ENCODE peak calls at places on chromosomes 4 and X, in nine cellular contexts. K is spleen, Y is stomach, R is gastrocnemius medialis, M is ovary, U is sigmoid colon, L is tibial nerve, V is transverse colon, T is breast epithelium. J is an unnamed sample.

GRCh38 chr4:174286870-174287269 is 3.2 kb downstream of the CEP44 start:
- DNase-seq in K (no peak), Y (no peak), R (no peak), M (no peak), U (no peak), L (no peak), V (no peak), T (no peak), J (no peak)

GRCh38 chr4:89469930-89470375 is 162.4 kb upstream of the GPRIN3 start:
- DNase-seq in K (no peak), Y (no peak), R (no peak), M (no peak), U (no peak), L (no peak), V (no peak), T (no peak), J (no peak)

GRCh38 chr4:183422962-183423653 is 21.3 kb upstream of the CDKN2AIP start:
- DNase-seq in K (no peak), Y (no peak), R (no peak), M (no peak), U (no peak), L (no peak), V (no peak), T (no peak), J (no peak)

GRCh38 chr4:84031401-84031800 is 467.7 kb downstream of the NKX6-1 start:
- DNase-seq in K (no peak), Y (no peak), R (no peak), M (no peak), U (no peak), L (no peak), V (no peak), T (no peak), J (no peak)

GRCh38 chrX:8724176-8724757 is 7.7 kb downstream of the ANOS1 start:
- DNase-seq in K (no peak), Y (no peak), R (no peak), M (no peak), U (no peak), L (no peak), V (no peak), T (no peak), J (no peak)

GRCh38 chr4:138500869-138501268 is 258.7 kb upstream of the SLC7A11 start:
- DNase-seq in K (no peak), Y (no peak), R (no peak), M (no peak), U (no peak), L (no peak), V (no peak), T (no peak), J (no peak)

GRCh38 chrX:149490100-149490499 is 15.0 kb downstream of the IDS start:
- DNase-seq in K (no peak), Y (no peak), R (no peak), M (no peak), U (no peak), L (no peak), V (no peak), T (no peak), J (no peak)

GRCh38 chrX:78514852-78515251 is 144.3 kb downstream of the RTL3 start:
- DNase-seq in K (no peak), Y (no peak), R (no peak), M (no peak), U (no peak), L (no peak), V (no peak), T (no peak), J (no peak)

GRCh38 chrX:9379697-9380551 is 84.9 kb upstream of the TBL1X start:
- DNase-seq in K (no peak), Y (no peak), R (no peak), M (no peak), U (no peak), L (no peak), V (peak; percentile 37), T (no peak), J (no peak)

GRCh38 chr4:174154455-174154854 is 129.0 kb downstream of the FBXO8 start:
- DNase-seq in K (no peak), Y (no peak), R (no peak), M (no peak), U (peak; percentile 71), L (no peak), V (no peak), T (no peak), J (no peak)

GRCh38 chr4:138919094-138919936 is 96.3 kb upstream of the NOCT start:
- DNase-seq in K (peak; percentile 78), Y (peak; percentile 66), R (peak; percentile 16), M (peak; percentile 50), U (peak; percentile 73), L (peak; percentile 48), V (peak; percentile 68), T (peak; percentile 63), J (peak; percentile 60)

GRCh38 chr4:108051343-108051742 is 61.7 kb downstream of the HADH start:
- DNase-seq in K (no peak), Y (no peak), R (no peak), M (no peak), U (no peak), L (no peak), V (no peak), T (no peak), J (no peak)

GRCh38 chrX:68415289-68415688 is 18.0 kb downstream of the OPHN1 start:
- DNase-seq in K (no peak), Y (peak; percentile 27), R (peak; percentile 54), M (no peak), U (no peak), L (peak; percentile 30), V (no peak), T (peak; percentile 36), J (peak; percentile 29)

GRCh38 chr4:24683116-24683515 is 98.8 kb upstream of the DHX15 start:
- DNase-seq in K (no peak), Y (no peak), R (no peak), M (no peak), U (no peak), L (no peak), V (no peak), T (no peak), J (no peak)

GRCh38 chrX:119389854-119390501 is 9.2 kb upstream of the SLC25A43 start:
- DNase-seq in K (no peak), Y (no peak), R (no peak), M (no peak), U (no peak), L (no peak), V (no peak), T (no peak), J (no peak)

GRCh38 chrX:71545364-71545763 is 12.5 kb downstream of the OGT start:
- DNase-seq in K (no peak), Y (no peak), R (no peak), M (no peak), U (no peak), L (no peak), V (peak; percentile 30), T (no peak), J (no peak)

GRCh38 chr4:177123811-177124210 is 185.9 kb upstream of the NEIL3 start:
- DNase-seq in K (no peak), Y (no peak), R (no peak), M (no peak), U (no peak), L (no peak), V (no peak), T (no peak), J (no peak)

GRCh38 chr4:8510191-8510590 is 69.6 kb downstream of the TRMT44 start:
- DNase-seq in K (no peak), Y (no peak), R (no peak), M (no peak), U (no peak), L (no peak), V (no peak), T (no peak), J (no peak)
- TF ChIP-seq CTCF in K (no peak), Y (no peak), R (no peak), M (no peak), U (no peak), L (no peak), V (no peak), T (no peak), J (no peak)

DNA sequence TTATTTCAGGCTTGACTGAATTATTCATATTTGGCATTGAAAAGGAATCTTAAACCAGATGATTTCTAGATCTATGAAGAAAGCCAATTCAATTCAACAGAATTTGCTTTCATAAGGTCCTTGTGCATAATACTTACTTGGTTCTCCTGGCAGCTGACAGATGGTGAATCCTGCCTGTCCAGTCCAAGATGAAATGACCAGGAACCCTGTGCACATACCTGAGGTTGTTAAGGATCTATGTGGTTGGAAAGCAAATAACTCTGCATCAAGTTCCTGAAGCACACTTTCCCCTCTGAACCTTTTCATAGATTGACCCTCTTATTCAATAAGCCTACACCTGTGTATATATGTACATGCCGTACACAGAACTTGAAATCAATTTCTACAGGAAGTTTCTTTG is 562.7 kb downstream of the PPARGC1A start:
- DNase-seq in K (no peak), Y (no peak), R (no peak), M (no peak), U (no peak), L (no peak), V (no peak), T (no peak), J (no peak)
- TF ChIP-seq POLR2A in K (no peak), Y (no peak), R (no peak), M (no peak), U (no peak), L (no peak), V (no peak), T (no peak), J (no peak)

DNA sequence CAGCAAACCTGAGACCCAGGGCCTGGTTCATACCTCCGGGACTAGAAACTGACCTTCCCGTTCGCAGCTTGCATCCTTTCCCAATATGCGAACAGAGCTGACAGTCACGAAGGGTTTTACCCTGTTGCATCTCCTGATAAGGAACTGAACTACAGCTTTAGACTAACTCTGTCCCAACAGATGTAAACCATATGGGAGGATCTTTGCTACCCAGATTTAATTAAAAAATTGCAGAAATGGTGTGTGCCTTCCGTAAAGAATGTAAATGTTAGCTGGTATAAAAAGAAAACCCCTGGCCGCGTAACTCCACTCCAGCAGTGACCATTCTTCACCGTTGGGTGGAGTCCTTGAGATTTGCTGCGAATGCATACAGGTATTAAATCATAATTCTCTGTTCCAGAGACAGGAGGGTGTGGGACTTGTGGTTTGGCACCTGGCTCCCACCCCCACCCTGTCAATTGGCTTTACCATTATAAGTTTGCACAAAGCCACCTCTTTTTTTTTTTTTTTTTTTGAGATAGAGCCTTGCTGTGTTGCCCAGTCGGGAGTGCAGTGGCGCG is 40.6 kb upstream of the SORCS2 start:
- DNase-seq in K (no peak), Y (no peak), R (no peak), M (no peak), U (no peak), L (no peak), V (no peak), T (no peak), J (peak; percentile 53)
- TF ChIP-seq CTCF in K (no peak), Y (no peak), R (no peak), M (no peak), U (no peak), L (no peak), V (peak; percentile 50), T (no peak), J (peak; percentile 57)

GRCh38 chr4:119010909-119011606 is 122.4 kb downstream of the SYNPO2 start:
- DNase-seq in K (no peak), Y (no peak), R (peak; percentile 94), M (no peak), U (peak; percentile 82), L (no peak), V (no peak), T (no peak), J (no peak)
- TF ChIP-seq POLR2A in K (no peak), Y (no peak), R (peak; percentile 75), M (no peak), U (no peak), L (no peak), V (no peak), T (no peak), J (no peak)

GRCh38 chr4:122305853-122306252 is 73.0 kb upstream of the ADAD1 start:
- DNase-seq in K (no peak), Y (no peak), R (no peak), M (no peak), U (no peak), L (no peak), V (no peak), T (no peak), J (no peak)

GRCh38 chr4:122300776-122301175 is 78.0 kb upstream of the ADAD1 start:
- DNase-seq in K (no peak), Y (no peak), R (no peak), M (no peak), U (no peak), L (no peak), V (no peak), T (no peak), J (no peak)
- TF ChIP-seq CTCF in K (no peak), Y (peak; percentile 13), R (no peak), M (no peak), U (no peak), L (no peak), V (no peak), T (no peak), J (no peak)